ENCODE peak calls at places on chromosome 4, in six cellular contexts. One of them, this sample, is unnamed.

GRCh38 chr4:89837385-89837995 is 529 bp upstream of the SNCA start:
- DNase-seq in fibroblast of lung: peak; percentile 53
- DNase-seq in tibial artery: no peak
- DNase-seq in fibroblast of the aortic adventitia: no peak
- DNase-seq in CD8-positive, alpha-beta T cell: no peak
- DNase-seq in endothelial cell: peak; percentile 59
- DNase-seq in this sample: no peak

GRCh38 chr4:8320386-8320750 is 50.8 kb downstream of the HTRA3 start:
- DNase-seq in fibroblast of lung: no peak
- DNase-seq in tibial artery: no peak
- DNase-seq in fibroblast of the aortic adventitia: no peak
- DNase-seq in CD8-positive, alpha-beta T cell: no peak
- DNase-seq in endothelial cell: no peak
- DNase-seq in this sample: no peak

GRCh38 chr4:190015538-190016368 is 11.3 kb downstream of the FRG2 start:
- DNase-seq in fibroblast of lung: no peak
- DNase-seq in tibial artery: no peak
- DNase-seq in fibroblast of the aortic adventitia: no peak
- DNase-seq in CD8-positive, alpha-beta T cell: no peak
- DNase-seq in endothelial cell: peak; percentile 19
- DNase-seq in this sample: no peak

GRCh38 chr4:56410247-56410646 is 23.0 kb upstream of the AASDH start:
- DNase-seq in fibroblast of lung: peak; percentile 98
- DNase-seq in tibial artery: peak; percentile 51
- DNase-seq in fibroblast of the aortic adventitia: peak; percentile 98
- DNase-seq in CD8-positive, alpha-beta T cell: no peak
- DNase-seq in endothelial cell: peak; percentile 49
- DNase-seq in this sample: peak; percentile 99

GRCh38 chr4:52713456-52713937 is 37.7 kb downstream of the ERVMER34-1 start:
- DNase-seq in fibroblast of lung: no peak
- DNase-seq in tibial artery: no peak
- DNase-seq in fibroblast of the aortic adventitia: no peak
- DNase-seq in CD8-positive, alpha-beta T cell: no peak
- DNase-seq in endothelial cell: no peak
- DNase-seq in this sample: no peak

GRCh38 chr4:99754756-99755155 is 61.9 kb upstream of the DAPP1 start:
- DNase-seq in fibroblast of lung: peak; percentile 35
- DNase-seq in tibial artery: no peak
- DNase-seq in fibroblast of the aortic adventitia: no peak
- DNase-seq in CD8-positive, alpha-beta T cell: no peak
- DNase-seq in endothelial cell: no peak
- DNase-seq in this sample: no peak

GRCh38 chr4:56305390-56305789 is 81.9 kb downstream of the AASDH start:
- DNase-seq in fibroblast of lung: no peak
- DNase-seq in tibial artery: no peak
- DNase-seq in fibroblast of the aortic adventitia: no peak
- DNase-seq in CD8-positive, alpha-beta T cell: no peak
- DNase-seq in endothelial cell: no peak
- DNase-seq in this sample: no peak

GRCh38 chr4:148854203-148854602 is 412.0 kb upstream of the NR3C2 start:
- DNase-seq in fibroblast of lung: no peak
- DNase-seq in tibial artery: no peak
- DNase-seq in fibroblast of the aortic adventitia: no peak
- DNase-seq in CD8-positive, alpha-beta T cell: no peak
- DNase-seq in endothelial cell: no peak
- DNase-seq in this sample: no peak

GRCh38 chr4:184282251-184282713 is 64.6 kb upstream of the ENPP6 start:
- DNase-seq in fibroblast of lung: no peak
- DNase-seq in tibial artery: no peak
- DNase-seq in fibroblast of the aortic adventitia: no peak
- DNase-seq in CD8-positive, alpha-beta T cell: peak; percentile 39
- DNase-seq in endothelial cell: peak; percentile 28
- DNase-seq in this sample: no peak

GRCh38 chr4:176193898-176194297 is 1.5 kb downstream of the SPATA4 start:
- DNase-seq in fibroblast of lung: peak; percentile 65
- DNase-seq in tibial artery: no peak
- DNase-seq in fibroblast of the aortic adventitia: peak; percentile 57
- DNase-seq in CD8-positive, alpha-beta T cell: no peak
- DNase-seq in endothelial cell: no peak
- DNase-seq in this sample: peak; percentile 89

GRCh38 chr4:127856485-127857447 is 23.9 kb upstream of the PLK4 start:
- DNase-seq in fibroblast of lung: peak; percentile 92
- DNase-seq in tibial artery: no peak
- DNase-seq in fibroblast of the aortic adventitia: peak; percentile 83
- DNase-seq in CD8-positive, alpha-beta T cell: no peak
- DNase-seq in endothelial cell: no peak
- DNase-seq in this sample: peak; percentile 84

GRCh38 chr4:174835536-174835935 is 6.5 kb upstream of the GLRA3 start:
- DNase-seq in fibroblast of lung: no peak
- DNase-seq in tibial artery: no peak
- DNase-seq in fibroblast of the aortic adventitia: no peak
- DNase-seq in CD8-positive, alpha-beta T cell: no peak
- DNase-seq in endothelial cell: no peak
- DNase-seq in this sample: no peak

GRCh38 chr4:33746979-33747378 is 2497.3 kb downstream of the ARAP2 start:
- DNase-seq in fibroblast of lung: peak; percentile 8
- DNase-seq in tibial artery: no peak
- DNase-seq in fibroblast of the aortic adventitia: peak; percentile 37
- DNase-seq in CD8-positive, alpha-beta T cell: no peak
- DNase-seq in endothelial cell: no peak
- DNase-seq in this sample: no peak

GRCh38 chr4:52199574-52200338 is 148.7 kb downstream of the SPATA18 start:
- DNase-seq in fibroblast of lung: peak; percentile 21
- DNase-seq in tibial artery: no peak
- DNase-seq in fibroblast of the aortic adventitia: peak; percentile 75
- DNase-seq in CD8-positive, alpha-beta T cell: no peak
- DNase-seq in endothelial cell: no peak
- DNase-seq in this sample: peak; percentile 61

GRCh38 chr4:87985097-87985886 is 9.8 kb downstream of the SPP1 start:
- DNase-seq in fibroblast of lung: peak; percentile 43
- DNase-seq in tibial artery: no peak
- DNase-seq in fibroblast of the aortic adventitia: peak; percentile 40
- DNase-seq in CD8-positive, alpha-beta T cell: no peak
- DNase-seq in endothelial cell: peak; percentile 46
- DNase-seq in this sample: peak; percentile 54

GRCh38 chr4:88526221-88526815 is 2.7 kb upstream of the PYURF start:
- DNase-seq in fibroblast of lung: peak; percentile 29
- DNase-seq in tibial artery: no peak
- DNase-seq in fibroblast of the aortic adventitia: peak; percentile 40
- DNase-seq in CD8-positive, alpha-beta T cell: no peak
- DNase-seq in endothelial cell: no peak
- DNase-seq in this sample: peak; percentile 22

GRCh38 chr4:137510866-137511265 is 21.4 kb downstream of the PCDH18 start:
- DNase-seq in fibroblast of lung: peak; percentile 97
- DNase-seq in tibial artery: no peak
- DNase-seq in fibroblast of the aortic adventitia: peak; percentile 99
- DNase-seq in CD8-positive, alpha-beta T cell: no peak
- DNase-seq in endothelial cell: no peak
- DNase-seq in this sample: peak; percentile 91

GRCh38 chr4:147772056-147772455 is 40.2 kb downstream of the ARHGAP10 start:
- DNase-seq in fibroblast of lung: no peak
- DNase-seq in tibial artery: no peak
- DNase-seq in fibroblast of the aortic adventitia: no peak
- DNase-seq in CD8-positive, alpha-beta T cell: no peak
- DNase-seq in endothelial cell: no peak
- DNase-seq in this sample: no peak

GRCh38 chr4:83603130-83603529 is 67.2 kb downstream of the GPAT3 start:
- DNase-seq in fibroblast of lung: no peak
- DNase-seq in tibial artery: no peak
- DNase-seq in fibroblast of the aortic adventitia: no peak
- DNase-seq in CD8-positive, alpha-beta T cell: no peak
- DNase-seq in endothelial cell: no peak
- DNase-seq in this sample: no peak

GRCh38 chr4:68162196-68162595 is 32.5 kb upstream of the TMPRSS11F start:
- DNase-seq in fibroblast of lung: no peak
- DNase-seq in tibial artery: no peak
- DNase-seq in fibroblast of the aortic adventitia: no peak
- DNase-seq in CD8-positive, alpha-beta T cell: no peak
- DNase-seq in endothelial cell: no peak
- DNase-seq in this sample: no peak

GRCh38 chr4:145097821-145098674 is at the start of the genes ABCE1 and ANAPC10:
- DNase-seq in fibroblast of lung: peak; percentile 99
- DNase-seq in tibial artery: peak; percentile 96
- DNase-seq in fibroblast of the aortic adventitia: peak; percentile 99
- DNase-seq in CD8-positive, alpha-beta T cell: peak; percentile 91
- DNase-seq in endothelial cell: peak; percentile 92
- DNase-seq in this sample: peak; percentile 96

GRCh38 chr4:173160871-173161270 is 7.7 kb upstream of the GALNT7 start:
- DNase-seq in fibroblast of lung: no peak
- DNase-seq in tibial artery: no peak
- DNase-seq in fibroblast of the aortic adventitia: no peak
- DNase-seq in CD8-positive, alpha-beta T cell: no peak
- DNase-seq in endothelial cell: no peak
- DNase-seq in this sample: no peak

GRCh38 chr4:148054275-148054674 is 322.4 kb downstream of the ARHGAP10 start:
- DNase-seq in fibroblast of lung: no peak
- DNase-seq in tibial artery: no peak
- DNase-seq in fibroblast of the aortic adventitia: no peak
- DNase-seq in CD8-positive, alpha-beta T cell: no peak
- DNase-seq in endothelial cell: no peak
- DNase-seq in this sample: no peak

GRCh38 chr4:8315343-8316250 is 46.0 kb downstream of the HTRA3 start:
- DNase-seq in fibroblast of lung: peak; percentile 86
- DNase-seq in tibial artery: no peak
- DNase-seq in fibroblast of the aortic adventitia: peak; percentile 80
- DNase-seq in CD8-positive, alpha-beta T cell: no peak
- DNase-seq in endothelial cell: no peak
- DNase-seq in this sample: peak; percentile 69

GRCh38 chr4:53907772-53908171 is 156.6 kb downstream of the CHIC2 start:
- DNase-seq in fibroblast of lung: no peak
- DNase-seq in tibial artery: no peak
- DNase-seq in fibroblast of the aortic adventitia: no peak
- DNase-seq in CD8-positive, alpha-beta T cell: no peak
- DNase-seq in endothelial cell: no peak
- DNase-seq in this sample: no peak

GRCh38 chr4:108397850-108398249 is 222.5 kb upstream of the RPL34 start:
- DNase-seq in fibroblast of lung: no peak
- DNase-seq in tibial artery: no peak
- DNase-seq in fibroblast of the aortic adventitia: no peak
- DNase-seq in CD8-positive, alpha-beta T cell: no peak
- DNase-seq in endothelial cell: no peak
- DNase-seq in this sample: no peak

GRCh38 chr4:108398836-108399235 is 221.5 kb upstream of the RPL34 start:
- DNase-seq in fibroblast of lung: no peak
- DNase-seq in tibial artery: no peak
- DNase-seq in fibroblast of the aortic adventitia: no peak
- DNase-seq in CD8-positive, alpha-beta T cell: no peak
- DNase-seq in endothelial cell: no peak
- DNase-seq in this sample: no peak

GRCh38 chr4:108398326-108398725 is 222.1 kb upstream of the RPL34 start:
- DNase-seq in fibroblast of lung: no peak
- DNase-seq in tibial artery: no peak
- DNase-seq in fibroblast of the aortic adventitia: no peak
- DNase-seq in CD8-positive, alpha-beta T cell: no peak
- DNase-seq in endothelial cell: no peak
- DNase-seq in this sample: no peak

GRCh38 chr4:108399610-108400265 is 220.6 kb upstream of the RPL34 start:
- DNase-seq in fibroblast of lung: no peak
- DNase-seq in tibial artery: no peak
- DNase-seq in fibroblast of the aortic adventitia: no peak
- DNase-seq in CD8-positive, alpha-beta T cell: no peak
- DNase-seq in endothelial cell: no peak
- DNase-seq in this sample: no peak

DNA sequence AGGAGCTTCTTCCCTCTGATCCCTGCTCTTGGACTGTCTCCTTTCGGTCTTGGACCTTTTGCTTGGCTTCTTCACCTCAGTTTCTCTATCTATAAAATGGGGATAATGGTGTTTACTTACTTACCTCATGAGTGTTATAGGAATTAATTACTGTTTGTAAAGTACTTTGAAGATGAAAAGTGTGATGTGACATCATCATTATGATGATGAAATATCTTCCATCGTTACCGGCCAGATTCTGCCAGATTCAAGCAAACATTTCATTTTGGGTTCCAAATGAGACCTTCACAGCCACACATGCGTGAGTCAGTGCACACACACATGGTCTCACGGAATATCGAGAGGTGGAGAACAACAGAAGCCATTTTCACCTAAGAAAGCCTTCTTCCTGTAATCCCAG is 220.1 kb upstream of the RPL34 start:
- DNase-seq in fibroblast of lung: no peak
- DNase-seq in tibial artery: no peak
- DNase-seq in fibroblast of the aortic adventitia: no peak
- DNase-seq in CD8-positive, alpha-beta T cell: no peak
- DNase-seq in endothelial cell: no peak
- DNase-seq in this sample: no peak
- TF ChIP-seq CTCF in fibroblast of lung: no peak
- TF ChIP-seq CTCF in tibial artery: no peak
- TF ChIP-seq CTCF in fibroblast of the aortic adventitia: no peak
- TF ChIP-seq CTCF in CD8-positive, alpha-beta T cell: no peak
- TF ChIP-seq CTCF in endothelial cell: no peak
- TF ChIP-seq CTCF in this sample: no peak

DNA sequence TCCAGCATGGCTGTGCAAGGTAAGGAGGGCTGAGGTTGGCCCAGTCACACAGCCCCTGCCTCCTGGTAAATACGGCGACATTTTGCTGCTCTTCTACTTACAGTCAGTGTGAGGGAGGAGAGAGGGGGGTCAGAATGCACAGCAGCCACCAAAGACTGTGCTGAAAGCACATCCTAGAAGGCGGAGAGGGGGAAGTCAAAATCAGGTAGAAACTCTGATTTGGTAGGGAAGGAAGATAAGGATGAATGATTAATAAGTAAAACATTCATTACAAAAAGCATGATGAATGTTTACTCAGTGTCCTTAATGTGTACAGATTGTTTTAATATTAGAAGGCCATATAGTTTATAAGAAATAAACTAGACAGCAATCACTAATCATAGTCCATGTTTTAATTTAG is 57.5 kb downstream of the ADD1 start:
- DNase-seq in fibroblast of lung: no peak
- DNase-seq in tibial artery: no peak
- DNase-seq in fibroblast of the aortic adventitia: no peak
- DNase-seq in CD8-positive, alpha-beta T cell: no peak
- DNase-seq in endothelial cell: no peak
- DNase-seq in this sample: no peak
- TF ChIP-seq CTCF in fibroblast of lung: no peak
- TF ChIP-seq CTCF in tibial artery: no peak
- TF ChIP-seq CTCF in fibroblast of the aortic adventitia: no peak
- TF ChIP-seq CTCF in CD8-positive, alpha-beta T cell: no peak
- TF ChIP-seq CTCF in endothelial cell: no peak
- TF ChIP-seq CTCF in this sample: no peak

DNA sequence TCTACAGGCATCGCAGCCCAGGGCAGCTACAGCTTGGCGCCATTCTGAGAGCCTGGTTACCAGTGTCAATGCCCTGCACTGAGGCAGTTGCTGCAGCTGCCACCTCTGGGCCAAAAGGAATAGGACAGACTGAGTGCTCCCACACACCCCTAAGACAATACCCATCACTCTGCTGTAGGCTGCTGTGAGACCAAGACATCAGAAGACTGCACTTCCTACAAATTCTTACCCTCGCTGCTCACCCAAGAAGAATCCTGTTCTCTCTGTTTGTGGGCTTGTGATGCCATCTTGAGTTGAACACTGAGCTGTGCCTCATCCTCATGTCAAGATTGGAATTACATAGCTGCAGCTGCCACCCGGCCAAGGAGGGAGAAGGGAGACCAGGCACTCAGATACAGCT is 1847.0 kb upstream of the PCDH10 start:
- DNase-seq in fibroblast of lung: no peak
- DNase-seq in tibial artery: no peak
- DNase-seq in fibroblast of the aortic adventitia: no peak
- DNase-seq in CD8-positive, alpha-beta T cell: no peak
- DNase-seq in endothelial cell: no peak
- DNase-seq in this sample: no peak
- TF ChIP-seq CTCF in fibroblast of lung: no peak
- TF ChIP-seq CTCF in tibial artery: no peak
- TF ChIP-seq CTCF in fibroblast of the aortic adventitia: no peak
- TF ChIP-seq CTCF in CD8-positive, alpha-beta T cell: no peak
- TF ChIP-seq CTCF in endothelial cell: no peak
- TF ChIP-seq CTCF in this sample: no peak

GRCh38 chr4:86223472-86223871 is 136.4 kb downstream of the MAPK10 start:
- DNase-seq in fibroblast of lung: peak; percentile 53
- DNase-seq in tibial artery: no peak
- DNase-seq in fibroblast of the aortic adventitia: peak; percentile 57
- DNase-seq in CD8-positive, alpha-beta T cell: no peak
- DNase-seq in endothelial cell: peak; percentile 41
- DNase-seq in this sample: peak; percentile 30
- TF ChIP-seq CTCF in fibroblast of lung: peak; percentile 62
- TF ChIP-seq CTCF in tibial artery: no peak
- TF ChIP-seq CTCF in fibroblast of the aortic adventitia: peak; percentile 63
- TF ChIP-seq CTCF in CD8-positive, alpha-beta T cell: no peak
- TF ChIP-seq CTCF in endothelial cell: peak; percentile 78
- TF ChIP-seq CTCF in this sample: peak; percentile 76

This sample was measured in HFFc6.